ENCODE peak calls at places on chromosomes 13 and 19, in nine cellular contexts. B is lower leg skin, G is H1, R is ovary, H is Peyer's patch, U is stomach, S is sigmoid colon, P is H54, Z is uterus. J is an unnamed sample.

GRCh38 chr19:48982280-48982679 is 10.8 kb downstream of the GYS1 start:
- DNase-seq in B (no peak), G (no peak), R (no peak), H (no peak), U (no peak), S (no peak), P (no peak), Z (no peak), J (peak; percentile 58)

GRCh38 chr13:95298169-95298940 is 2.9 kb downstream of the ABCC4 start:
- DNase-seq in B (no peak), G (no peak), R (no peak), H (no peak), U (no peak), S (no peak), P (no peak), Z (no peak), J (no peak)

GRCh38 chr13:95100525-95101121 is 200.6 kb downstream of the ABCC4 start:
- DNase-seq in B (no peak), G (no peak), R (no peak), H (no peak), U (no peak), S (no peak), P (peak; percentile 45), Z (no peak), J (no peak)

GRCh38 chr13:30551194-30551593 is 66.5 kb upstream of the USPL1 start:
- DNase-seq in B (no peak), G (no peak), R (no peak), H (no peak), U (no peak), S (no peak), P (no peak), Z (no peak), J (no peak)

GRCh38 chr13:48400090-48400694 is 12.7 kb downstream of the LPAR6 start:
- DNase-seq in B (no peak), G (no peak), R (no peak), H (no peak), U (no peak), S (no peak), P (no peak), Z (no peak), J (no peak)

GRCh38 chr19:31354919-31355318 is 5.7 kb upstream of the TSHZ3 start:
- DNase-seq in B (no peak), G (no peak), R (no peak), H (peak; percentile 18), U (no peak), S (no peak), P (no peak), Z (no peak), J (no peak)

GRCh38 chr19:52343548-52343947 is 7.5 kb downstream of the ZNF610 start:
- DNase-seq in B (no peak), G (peak; percentile 54), R (peak; percentile 56), H (peak; percentile 64), U (peak; percentile 36), S (peak; percentile 65), P (peak; percentile 47), Z (peak; percentile 36), J (no peak)

GRCh38 chr13:44191504-44192171 is 182.0 kb upstream of the SERP2 start:
- DNase-seq in B (peak; percentile 69), G (no peak), R (peak; percentile 42), H (peak; percentile 66), U (peak; percentile 43), S (no peak), P (no peak), Z (peak; percentile 42), J (peak; percentile 57)

GRCh38 chr13:40407567-40407966 is 258.9 kb downstream of the FOXO1 start:
- DNase-seq in B (no peak), G (no peak), R (no peak), H (no peak), U (no peak), S (no peak), P (no peak), Z (no peak), J (no peak)

GRCh38 chr13:112768795-112769411 is 79.1 kb downstream of the ATP11A start:
- DNase-seq in B (no peak), G (no peak), R (no peak), H (no peak), U (peak; percentile 64), S (no peak), P (no peak), Z (no peak), J (peak; percentile 67)

GRCh38 chr19:6802336-6803035 is 30.0 kb downstream of the VAV1 start:
- DNase-seq in B (peak; percentile 56), G (no peak), R (no peak), H (peak; percentile 81), U (peak; percentile 39), S (peak; percentile 67), P (peak; percentile 23), Z (no peak), J (peak; percentile 16)

GRCh38 chr13:97630725-97631124 is 196.8 kb downstream of the RAP2A start:
- DNase-seq in B (no peak), G (no peak), R (no peak), H (no peak), U (no peak), S (no peak), P (no peak), Z (no peak), J (no peak)

GRCh38 chr13:105908581-105908980 is 626.9 kb downstream of the EFNB2 start:
- DNase-seq in B (no peak), G (no peak), R (no peak), H (no peak), U (no peak), S (no peak), P (no peak), Z (no peak), J (no peak)

DNA sequence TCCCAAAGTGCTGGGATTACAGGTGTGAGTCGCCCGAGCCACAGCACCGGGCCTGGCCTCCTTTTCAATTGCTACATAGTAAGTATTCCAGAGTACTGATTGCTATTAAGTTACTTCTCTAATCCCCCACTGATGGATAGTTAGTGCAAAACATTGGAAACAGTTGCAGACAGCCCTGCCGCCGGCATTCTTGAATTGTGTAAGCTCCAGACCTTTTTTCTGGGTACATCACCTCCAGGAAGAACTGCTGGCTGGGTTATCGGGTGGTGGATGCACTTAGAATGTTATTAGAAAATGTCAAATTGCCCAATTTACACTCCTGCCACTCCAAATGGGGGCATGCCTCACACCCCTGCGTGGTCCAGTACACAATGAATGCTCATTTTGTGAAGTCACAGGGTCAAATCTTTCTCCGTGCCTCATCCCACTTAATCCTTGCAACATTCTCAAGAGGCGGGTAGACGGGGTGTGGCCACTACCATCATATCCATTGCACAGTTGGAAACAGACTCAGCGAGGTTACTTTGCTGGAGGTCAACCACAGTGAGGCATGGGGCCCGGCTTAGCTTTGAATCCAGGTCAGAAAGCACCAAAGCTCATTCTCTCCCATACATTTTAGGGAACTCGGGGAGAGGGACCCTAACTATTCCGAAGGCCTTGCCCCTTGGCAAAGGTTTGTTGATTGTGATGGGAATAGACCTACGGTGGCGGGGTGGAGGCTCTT is 1.0 kb upstream of the KDM4B start:
- DNase-seq in B (no peak), G (no peak), R (no peak), H (no peak), U (no peak), S (no peak), P (no peak), Z (no peak), J (no peak)
- TF ChIP-seq POLR2A in B (no peak), G (no peak), R (no peak), H (no peak), U (no peak), S (no peak), P (no peak), Z (no peak), J (no peak)

GRCh38 chr19:3162418-3163229 is 15.9 kb upstream of the S1PR4 start:
- DNase-seq in B (no peak), G (no peak), R (no peak), H (no peak), U (no peak), S (no peak), P (peak; percentile 80), Z (no peak), J (no peak)
- TF ChIP-seq POLR2A in B (no peak), G (no peak), R (no peak), H (no peak), U (no peak), S (no peak), P (no peak), Z (no peak), J (no peak)

DNA sequence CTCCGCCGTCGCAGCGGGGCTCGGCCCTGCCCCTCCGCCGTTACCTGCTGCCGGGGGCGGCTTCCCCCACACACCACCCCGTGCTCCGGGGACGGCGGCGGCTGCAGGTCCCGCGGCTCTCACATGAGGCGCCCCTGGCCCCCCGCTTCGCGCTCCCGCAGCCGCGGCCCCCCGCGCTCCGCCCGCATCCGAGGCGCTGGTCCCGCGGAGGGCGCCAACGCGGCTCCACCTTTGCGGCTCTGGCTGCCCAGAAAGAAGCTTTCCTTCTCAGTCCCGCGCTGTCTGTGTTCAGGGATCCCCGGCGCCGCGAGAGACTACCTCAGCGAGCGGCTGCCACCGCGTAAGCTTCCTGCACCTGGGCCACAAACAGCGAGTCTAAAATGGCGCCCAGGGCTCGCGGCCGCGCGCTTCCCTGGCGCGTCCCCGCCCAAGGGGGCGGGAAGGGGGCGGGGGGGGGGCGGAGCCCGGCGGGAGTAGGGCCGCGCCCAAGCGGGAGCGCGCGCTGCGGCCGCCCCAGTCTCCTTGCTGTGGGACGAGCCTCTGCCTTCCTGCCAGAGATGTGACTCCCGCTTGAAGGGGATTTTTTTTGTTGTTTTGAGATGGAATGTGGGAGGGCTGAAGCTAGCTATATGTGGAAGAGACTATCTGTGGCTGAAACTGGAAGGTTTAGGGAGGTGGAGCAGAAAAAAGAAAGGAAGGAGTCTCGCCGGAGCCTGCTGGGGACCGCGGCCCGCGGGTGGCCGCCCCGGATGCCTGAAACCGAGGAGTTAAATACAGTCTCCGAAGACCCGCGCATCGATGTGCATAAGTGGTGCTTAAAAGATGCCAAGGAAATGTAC is at the start of gene FBXL3:
- DNase-seq in B (peak; percentile 77), G (peak; percentile 60), R (peak; percentile 88), H (peak; percentile 92), U (peak; percentile 84), S (peak; percentile 90), P (peak; percentile 58), Z (peak; percentile 87), J (peak; percentile 80)
- TF ChIP-seq POLR2A in B (no peak), G (peak; percentile 48), R (peak; percentile 87), H (peak; percentile 74), U (no peak), S (peak; percentile 40), P (peak; percentile 68), Z (peak; percentile 49), J (peak; percentile 77)

GRCh38 chr19:37931941-37932655 is 25.1 kb downstream of the SIPA1L3 start:
- DNase-seq in B (peak; percentile 75), G (peak; percentile 70), R (peak; percentile 27), H (peak; percentile 89), U (peak; percentile 94), S (peak; percentile 65), P (peak; percentile 75), Z (peak; percentile 18), J (peak; percentile 16)
- TF ChIP-seq POLR2A in B (no peak), G (no peak), R (no peak), H (peak; percentile 45), U (no peak), S (no peak), P (no peak), Z (no peak), J (no peak)

GRCh38 chr19:53467503-53468262 is at the start of gene ZNF813:
- DNase-seq in B (peak; percentile 94), G (peak; percentile 73), R (peak; percentile 97), H (peak; percentile 99), U (peak; percentile 97), S (peak; percentile 97), P (peak; percentile 87), Z (peak; percentile 94), J (peak; percentile 83)
- TF ChIP-seq POLR2A in B (no peak), G (no peak), R (peak; percentile 39), H (peak; percentile 46), U (no peak), S (no peak), P (peak; percentile 83), Z (no peak), J (peak; percentile 22)

GRCh38 chr19:14496029-14496848 is at the start of gene GIPC1:
- DNase-seq in B (peak; percentile 92), G (peak; percentile 97), R (peak; percentile 98), H (peak; percentile 95), U (peak; percentile 96), S (peak; percentile 99), P (peak; percentile 97), Z (peak; percentile 98), J (peak; percentile 95)
- TF ChIP-seq POLR2A in B (no peak), G (no peak), R (peak; percentile 4), H (no peak), U (no peak), S (no peak), P (peak; percentile 6), Z (peak; percentile 45), J (peak; percentile 49)

J was measured in gastrocnemius medialis.